ENCODE peak calls at places on chromosomes 13 and 19, in eight cellular contexts. One of them, this sample, is unnamed.

GRCh38 chr13:33340631-33341030 is 55.1 kb upstream of the STARD13 start:
- DNase-seq in astrocyte of the cerebellum: no peak
- DNase-seq in GM23338: no peak
- DNase-seq in brain microvascular endothelial cell: no peak
- DNase-seq in gastrocnemius medialis: no peak
- DNase-seq in IMR-90: peak; percentile 52
- DNase-seq in neural progenitor cell: no peak
- DNase-seq in Caco-2: no peak
- DNase-seq in this sample: no peak

GRCh38 chr19:18377026-18377425 is 8.9 kb upstream of the GDF15 start:
- DNase-seq in neural progenitor cell: no peak
- DNase-seq in astrocyte of the cerebellum: no peak
- DNase-seq in Caco-2: peak; percentile 72
- DNase-seq in IMR-90: no peak
- DNase-seq in gastrocnemius medialis: no peak
- DNase-seq in GM23338: no peak
- DNase-seq in brain microvascular endothelial cell: no peak
- DNase-seq in this sample: no peak

GRCh38 chr13:61766667-61767058 is 351.0 kb upstream of the PCDH20 start:
- DNase-seq in Caco-2: no peak
- DNase-seq in brain microvascular endothelial cell: no peak
- DNase-seq in astrocyte of the cerebellum: no peak
- DNase-seq in IMR-90: no peak
- DNase-seq in gastrocnemius medialis: no peak
- DNase-seq in GM23338: no peak
- DNase-seq in neural progenitor cell: no peak
- DNase-seq in this sample: no peak

GRCh38 chr19:46240693-46241092 is 11.2 kb downstream of the IGFL1 start:
- DNase-seq in Caco-2: no peak
- DNase-seq in gastrocnemius medialis: no peak
- DNase-seq in astrocyte of the cerebellum: no peak
- DNase-seq in GM23338: no peak
- DNase-seq in brain microvascular endothelial cell: no peak
- DNase-seq in IMR-90: no peak
- DNase-seq in neural progenitor cell: no peak
- DNase-seq in this sample: no peak

GRCh38 chr19:48645652-48646191 is at the start of gene CA11:
- DNase-seq in brain microvascular endothelial cell: no peak
- DNase-seq in IMR-90: no peak
- DNase-seq in gastrocnemius medialis: no peak
- DNase-seq in Caco-2: peak; percentile 41
- DNase-seq in GM23338: peak; percentile 68
- DNase-seq in neural progenitor cell: peak; percentile 70
- DNase-seq in astrocyte of the cerebellum: no peak
- DNase-seq in this sample: no peak

GRCh38 chr19:48955308-48955958 is 758 bp downstream of the BAX start:
- DNase-seq in astrocyte of the cerebellum: no peak
- DNase-seq in neural progenitor cell: no peak
- DNase-seq in Caco-2: no peak
- DNase-seq in gastrocnemius medialis: no peak
- DNase-seq in IMR-90: no peak
- DNase-seq in GM23338: no peak
- DNase-seq in brain microvascular endothelial cell: no peak
- DNase-seq in this sample: no peak

GRCh38 chr13:111915104-111915551 is 151.8 kb upstream of the SOX1 start:
- DNase-seq in neural progenitor cell: no peak
- DNase-seq in astrocyte of the cerebellum: no peak
- DNase-seq in IMR-90: no peak
- DNase-seq in Caco-2: no peak
- DNase-seq in brain microvascular endothelial cell: no peak
- DNase-seq in GM23338: no peak
- DNase-seq in gastrocnemius medialis: no peak
- DNase-seq in this sample: peak; percentile 56

GRCh38 chr19:30877591-30878230 is 471.5 kb downstream of the TSHZ3 start:
- DNase-seq in GM23338: no peak
- DNase-seq in neural progenitor cell: no peak
- DNase-seq in Caco-2: no peak
- DNase-seq in gastrocnemius medialis: no peak
- DNase-seq in astrocyte of the cerebellum: no peak
- DNase-seq in brain microvascular endothelial cell: no peak
- DNase-seq in IMR-90: no peak
- DNase-seq in this sample: peak; percentile 63

GRCh38 chr13:86841264-86841663 is 829.9 kb upstream of the SLITRK5 start:
- DNase-seq in gastrocnemius medialis: no peak
- DNase-seq in astrocyte of the cerebellum: no peak
- DNase-seq in brain microvascular endothelial cell: no peak
- DNase-seq in IMR-90: no peak
- DNase-seq in GM23338: no peak
- DNase-seq in Caco-2: no peak
- DNase-seq in neural progenitor cell: no peak
- DNase-seq in this sample: no peak

GRCh38 chr19:45340232-45340898 is at the start of gene KLC3:
- DNase-seq in IMR-90: no peak
- DNase-seq in gastrocnemius medialis: no peak
- DNase-seq in GM23338: peak; percentile 67
- DNase-seq in brain microvascular endothelial cell: no peak
- DNase-seq in neural progenitor cell: peak; percentile 76
- DNase-seq in Caco-2: peak; percentile 84
- DNase-seq in astrocyte of the cerebellum: no peak
- DNase-seq in this sample: no peak

GRCh38 chr13:51341804-51342203 is 2.3 kb downstream of the SERPINE3 start:
- DNase-seq in astrocyte of the cerebellum: no peak
- DNase-seq in GM23338: no peak
- DNase-seq in Caco-2: no peak
- DNase-seq in neural progenitor cell: no peak
- DNase-seq in gastrocnemius medialis: no peak
- DNase-seq in brain microvascular endothelial cell: no peak
- DNase-seq in IMR-90: no peak
- DNase-seq in this sample: no peak

GRCh38 chr13:110779046-110779445 is 65.5 kb downstream of the ING1 start:
- DNase-seq in GM23338: no peak
- DNase-seq in gastrocnemius medialis: no peak
- DNase-seq in IMR-90: no peak
- DNase-seq in Caco-2: no peak
- DNase-seq in brain microvascular endothelial cell: no peak
- DNase-seq in astrocyte of the cerebellum: no peak
- DNase-seq in neural progenitor cell: no peak
- DNase-seq in this sample: no peak

GRCh38 chr13:94419304-94419943 is 60.1 kb downstream of the DCT start:
- DNase-seq in Caco-2: no peak
- DNase-seq in GM23338: no peak
- DNase-seq in astrocyte of the cerebellum: no peak
- DNase-seq in IMR-90: peak; percentile 86
- DNase-seq in neural progenitor cell: no peak
- DNase-seq in gastrocnemius medialis: no peak
- DNase-seq in brain microvascular endothelial cell: peak; percentile 78
- DNase-seq in this sample: no peak

GRCh38 chr19:39223703-39224279 is 19.7 kb upstream of the SYCN start:
- DNase-seq in Caco-2: peak; percentile 70
- DNase-seq in brain microvascular endothelial cell: peak; percentile 25
- DNase-seq in gastrocnemius medialis: no peak
- DNase-seq in IMR-90: peak; percentile 19
- DNase-seq in neural progenitor cell: peak; percentile 84
- DNase-seq in astrocyte of the cerebellum: peak; percentile 4
- DNase-seq in GM23338: peak; percentile 89
- DNase-seq in this sample: no peak

GRCh38 chr13:108944760-108945159 is 315.3 kb downstream of the MYO16 start:
- DNase-seq in Caco-2: no peak
- DNase-seq in gastrocnemius medialis: no peak
- DNase-seq in brain microvascular endothelial cell: no peak
- DNase-seq in astrocyte of the cerebellum: no peak
- DNase-seq in GM23338: no peak
- DNase-seq in neural progenitor cell: no peak
- DNase-seq in IMR-90: no peak
- DNase-seq in this sample: no peak

GRCh38 chr13:106561551-106562170 is 6.3 kb downstream of the ARGLU1 start:
- DNase-seq in Caco-2: no peak
- DNase-seq in GM23338: no peak
- DNase-seq in gastrocnemius medialis: no peak
- DNase-seq in neural progenitor cell: peak; percentile 55
- DNase-seq in IMR-90: peak; percentile 53
- DNase-seq in brain microvascular endothelial cell: peak; percentile 37
- DNase-seq in astrocyte of the cerebellum: no peak
- DNase-seq in this sample: no peak

GRCh38 chr19:55117063-55117635 is 288 bp downstream of the PPP1R12C start:
- DNase-seq in gastrocnemius medialis: no peak
- DNase-seq in astrocyte of the cerebellum: no peak
- DNase-seq in Caco-2: peak; percentile 42
- DNase-seq in IMR-90: no peak
- DNase-seq in GM23338: no peak
- DNase-seq in brain microvascular endothelial cell: no peak
- DNase-seq in neural progenitor cell: no peak
- DNase-seq in this sample: no peak

DNA sequence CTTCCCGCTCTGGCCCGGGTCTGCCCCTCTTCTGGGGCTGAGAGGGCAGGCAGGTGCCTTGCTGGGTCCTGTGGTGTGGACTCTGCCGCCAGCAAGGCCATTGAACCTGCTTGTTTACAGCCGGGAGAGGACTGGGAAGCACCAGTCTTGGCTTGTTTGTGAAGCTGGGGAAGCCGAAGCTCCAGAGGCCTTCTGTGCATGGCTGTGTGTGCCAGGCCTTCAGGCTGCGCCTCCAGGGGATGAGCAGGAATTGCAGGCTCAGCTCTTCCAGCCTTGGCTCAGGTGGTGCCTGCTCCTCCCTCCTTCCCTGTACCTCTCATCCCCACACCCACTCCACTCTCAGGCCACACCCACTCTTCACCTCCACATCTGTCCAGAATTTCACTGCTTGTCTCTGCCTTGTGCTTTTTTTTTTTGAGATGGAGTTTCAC is 17.5 kb downstream of the NDUFB7 start:
- DNase-seq in neural progenitor cell: no peak
- DNase-seq in IMR-90: no peak
- DNase-seq in gastrocnemius medialis: no peak
- DNase-seq in GM23338: peak; percentile 55
- DNase-seq in brain microvascular endothelial cell: no peak
- DNase-seq in astrocyte of the cerebellum: no peak
- DNase-seq in Caco-2: no peak
- DNase-seq in this sample: no peak
- TF ChIP-seq CTCF in neural progenitor cell: no peak
- TF ChIP-seq CTCF in IMR-90: no peak
- TF ChIP-seq CTCF in gastrocnemius medialis: no peak
- TF ChIP-seq CTCF in GM23338: no peak
- TF ChIP-seq CTCF in brain microvascular endothelial cell: no peak
- TF ChIP-seq CTCF in astrocyte of the cerebellum: no peak
- TF ChIP-seq CTCF in Caco-2: no peak
- TF ChIP-seq CTCF in this sample: no peak

DNA sequence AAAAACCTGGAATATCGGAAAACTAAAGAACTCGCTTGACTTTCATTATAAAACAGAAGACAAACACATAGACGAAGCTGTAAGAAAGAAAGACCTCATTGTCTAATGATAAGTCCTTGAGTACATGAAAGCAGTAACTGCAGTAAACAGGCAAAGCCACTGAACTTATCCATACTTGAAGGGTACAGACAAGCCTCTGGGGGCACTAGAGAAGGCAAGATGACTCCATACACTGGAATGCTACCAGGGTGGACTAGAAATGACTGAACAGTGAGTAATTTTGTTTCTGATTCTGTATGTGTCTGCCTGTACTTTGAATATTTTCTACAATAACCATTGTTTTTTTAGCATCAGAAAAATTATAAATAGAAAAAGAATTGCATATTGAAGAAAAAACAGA is 507.9 kb downstream of the UQCRFS1 start:
- DNase-seq in brain microvascular endothelial cell: peak; percentile 80
- DNase-seq in Caco-2: peak; percentile 5
- DNase-seq in GM23338: peak; percentile 52
- DNase-seq in IMR-90: peak; percentile 62
- DNase-seq in astrocyte of the cerebellum: peak; percentile 86
- DNase-seq in neural progenitor cell: peak; percentile 48
- DNase-seq in gastrocnemius medialis: no peak
- DNase-seq in this sample: no peak
- TF ChIP-seq CTCF in brain microvascular endothelial cell: peak; percentile 72
- TF ChIP-seq CTCF in Caco-2: no peak
- TF ChIP-seq CTCF in GM23338: peak; percentile 23
- TF ChIP-seq CTCF in IMR-90: peak; percentile 47
- TF ChIP-seq CTCF in astrocyte of the cerebellum: peak; percentile 77
- TF ChIP-seq CTCF in neural progenitor cell: peak; percentile 48
- TF ChIP-seq CTCF in gastrocnemius medialis: no peak
- TF ChIP-seq CTCF in this sample: no peak

DNA sequence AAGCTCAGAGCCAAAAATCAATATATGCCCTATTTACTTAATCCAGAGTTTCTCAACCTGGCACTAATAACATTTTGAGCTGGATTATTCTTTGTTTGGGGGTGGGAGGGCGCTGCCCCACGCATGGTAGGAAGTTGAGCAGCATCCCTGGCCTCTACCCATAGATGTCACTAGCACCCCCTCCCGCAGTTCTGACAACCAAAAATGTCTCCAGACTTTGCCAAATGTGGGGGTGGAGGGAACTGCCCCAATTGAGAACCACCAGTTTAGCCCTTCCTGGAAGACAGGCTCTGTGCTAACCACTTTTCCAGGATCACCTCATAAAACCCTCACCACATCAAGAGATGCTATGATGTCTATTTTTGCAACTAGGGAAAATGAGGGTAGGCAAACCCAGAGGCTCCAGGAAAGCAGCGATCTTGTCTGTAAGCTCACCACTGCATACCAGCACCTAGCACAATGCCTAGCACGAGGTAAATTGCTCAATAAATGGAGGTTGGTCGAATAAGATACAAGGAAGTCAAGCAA is 1.1 kb downstream of the TRIR start:
- DNase-seq in GM23338: peak; percentile 54
- DNase-seq in astrocyte of the cerebellum: no peak
- DNase-seq in gastrocnemius medialis: no peak
- DNase-seq in brain microvascular endothelial cell: no peak
- DNase-seq in Caco-2: peak; percentile 52
- DNase-seq in neural progenitor cell: peak; percentile 52
- DNase-seq in IMR-90: peak; percentile 45
- DNase-seq in this sample: no peak
- TF ChIP-seq CTCF in GM23338: peak; percentile 51
- TF ChIP-seq CTCF in astrocyte of the cerebellum: peak; percentile 40
- TF ChIP-seq CTCF in gastrocnemius medialis: no peak
- TF ChIP-seq CTCF in brain microvascular endothelial cell: peak; percentile 70
- TF ChIP-seq CTCF in Caco-2: no peak
- TF ChIP-seq CTCF in neural progenitor cell: peak; percentile 50
- TF ChIP-seq CTCF in IMR-90: peak; percentile 49
- TF ChIP-seq CTCF in this sample: no peak

DNA sequence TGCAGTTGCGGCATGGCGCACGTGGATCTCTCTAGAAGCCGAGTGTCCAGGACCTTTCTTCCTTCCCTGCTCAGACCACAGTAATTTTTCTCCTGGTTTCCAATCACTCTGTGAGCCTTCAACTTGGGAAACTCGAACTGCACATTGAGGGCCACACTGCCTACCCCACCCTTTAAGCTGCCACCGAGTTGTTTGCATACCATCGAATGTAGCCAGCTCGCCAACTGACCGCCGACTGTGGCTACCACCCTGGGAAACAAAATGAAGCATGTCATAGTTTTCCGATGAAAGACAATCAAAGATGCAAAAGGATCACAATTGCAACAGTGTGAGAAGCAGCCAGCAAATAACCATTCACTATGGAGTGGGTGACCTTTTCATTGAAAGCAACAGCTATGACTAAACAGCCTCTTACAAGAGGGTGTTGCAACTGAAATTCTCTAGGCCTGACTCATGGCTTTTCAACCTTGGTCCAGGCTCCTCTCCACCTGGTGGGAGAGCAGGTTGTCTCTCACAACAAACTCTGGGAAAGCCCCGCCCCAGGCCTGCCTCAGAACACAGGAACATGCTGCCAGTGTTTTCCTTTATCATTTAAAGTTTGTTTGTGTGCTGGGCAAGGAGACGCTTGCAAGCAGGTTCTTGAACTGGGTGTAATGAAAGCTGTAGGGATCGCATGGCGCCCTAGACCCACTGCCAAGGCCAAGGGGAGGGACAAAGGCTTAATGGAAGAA is 141.7 kb upstream of the SERP2 start:
- DNase-seq in astrocyte of the cerebellum: peak; percentile 94
- DNase-seq in gastrocnemius medialis: peak; percentile 93
- DNase-seq in IMR-90: peak; percentile 96
- DNase-seq in GM23338: peak; percentile 77
- DNase-seq in neural progenitor cell: no peak
- DNase-seq in Caco-2: peak; percentile 90
- DNase-seq in brain microvascular endothelial cell: peak; percentile 98
- DNase-seq in this sample: peak; percentile 82
- TF ChIP-seq CTCF in astrocyte of the cerebellum: peak; percentile 20
- TF ChIP-seq CTCF in gastrocnemius medialis: peak; percentile 16
- TF ChIP-seq CTCF in IMR-90: no peak
- TF ChIP-seq CTCF in GM23338: no peak
- TF ChIP-seq CTCF in neural progenitor cell: no peak
- TF ChIP-seq CTCF in Caco-2: no peak
- TF ChIP-seq CTCF in brain microvascular endothelial cell: peak; percentile 44
- TF ChIP-seq CTCF in this sample: no peak